ENCODE peak calls at places on chromosomes 16 and 17, in nine cellular contexts. W is GM12891, Y is GM23338, F is K562, G is GM12878, K is SK-N-SH, H is esophagus muscularis mucosa, A is sigmoid colon, S is breast epithelium. V is an unnamed sample.

GRCh38 chr16:24568392-24568791 is 29.0 kb downstream of the RBBP6 start:
- DNase-seq in K (peak), H (no peak), W (no peak), S (no peak), A (no peak), G (no peak), Y (no peak), F (no peak), V (peak)

GRCh38 chr17:49022391-49022941 is 25.3 kb downstream of the IGF2BP1 start:
- DNase-seq in F (peak), K (no peak), S (no peak), W (no peak), H (no peak), Y (peak), G (no peak), A (no peak), V (peak)

GRCh38 chr17:67403065-67403464 is 26.0 kb downstream of the PITPNC1 start:
- DNase-seq in K (no peak), H (no peak), Y (no peak), A (no peak), F (no peak), G (no peak), S (no peak), W (no peak), V (no peak)

GRCh38 chr17:82034371-82035011 is 3.0 kb downstream of the DCXR start:
- DNase-seq in G (no peak), A (no peak), S (no peak), K (no peak), H (no peak), Y (peak), W (no peak), F (no peak), V (no peak)

GRCh38 chr16:87638736-87639135 is 36.4 kb downstream of the JPH3 start:
- DNase-seq in W (no peak), H (no peak), K (no peak), G (no peak), Y (no peak), S (no peak), F (no peak), A (no peak), V (no peak)

GRCh38 chr16:17578921-17579876 is 108.4 kb upstream of the XYLT1 start:
- DNase-seq in S (no peak), F (peak), H (no peak), G (peak), K (peak), W (peak), A (peak), Y (peak), V (peak)

GRCh38 chr17:69012895-69013805 is 47.6 kb downstream of the ABCA9 start:
- DNase-seq in G (no peak), H (no peak), W (no peak), K (no peak), A (no peak), F (peak), S (no peak), Y (no peak), V (peak)

GRCh38 chr17:31695456-31696090 is 163.5 kb downstream of the COPRS start:
- DNase-seq in A (no peak), K (no peak), F (no peak), Y (no peak), W (no peak), H (no peak), S (no peak), G (no peak), V (no peak)

GRCh38 chr16:55399911-55400310 is 75.9 kb downstream of the IRX6 start:
- DNase-seq in Y (no peak), W (no peak), K (no peak), A (no peak), G (no peak), H (no peak), F (no peak), S (no peak), V (no peak)

GRCh38 chr16:3363793-3364192 is 8.1 kb downstream of the OR2C1 start:
- DNase-seq in A (no peak), Y (peak), K (no peak), F (peak), W (no peak), G (no peak), H (no peak), S (no peak), V (no peak)

GRCh38 chr16:68539704-68540370 is 746 bp downstream of the ZFP90 start:
- DNase-seq in F (no peak), K (no peak), G (no peak), H (no peak), Y (peak), W (no peak), A (no peak), S (no peak), V (peak)

GRCh38 chr17:78357687-78358537 is 2.0 kb downstream of the SOCS3 start:
- DNase-seq in S (no peak), K (no peak), Y (peak), F (no peak), G (no peak), W (no peak), H (no peak), A (no peak), V (no peak)

GRCh38 chr17:78360371-78361226 is 722 bp upstream of the SOCS3 start:
- DNase-seq in H (peak), K (peak), G (no peak), A (peak), S (peak), W (peak), F (peak), Y (peak), V (peak)

GRCh38 chr17:78358538-78359215 is 1.2 kb downstream of the SOCS3 start:
- DNase-seq in Y (peak), G (no peak), S (no peak), F (no peak), A (no peak), W (no peak), H (no peak), K (peak), V (peak)

GRCh38 chr17:78359936-78360370 is at the start of gene SOCS3:
- DNase-seq in A (peak), W (peak), G (no peak), H (peak), F (peak), Y (peak), S (peak), K (peak), V (peak)

GRCh38 chr17:78359216-78359935 is 501 bp downstream of the SOCS3 start:
- DNase-seq in F (peak), Y (peak), S (no peak), W (no peak), G (no peak), H (no peak), A (peak), K (peak), V (peak)
- TF ChIP-seq POLR2AphosphoS5 in F (no peak), Y (no peak), S (no peak), W (no peak), G (no peak), H (no peak), A (no peak), K (no peak), V (no peak)

GRCh38 chr17:76264755-76265623 is at the start of gene UBALD2:
- DNase-seq in S (peak), A (peak), Y (peak), K (peak), W (peak), F (peak), G (peak), H (peak), V (peak)
- TF ChIP-seq POLR2AphosphoS5 in S (peak), A (peak), Y (peak), K (peak), W (no peak), F (peak), G (no peak), H (peak), V (peak)

DNA sequence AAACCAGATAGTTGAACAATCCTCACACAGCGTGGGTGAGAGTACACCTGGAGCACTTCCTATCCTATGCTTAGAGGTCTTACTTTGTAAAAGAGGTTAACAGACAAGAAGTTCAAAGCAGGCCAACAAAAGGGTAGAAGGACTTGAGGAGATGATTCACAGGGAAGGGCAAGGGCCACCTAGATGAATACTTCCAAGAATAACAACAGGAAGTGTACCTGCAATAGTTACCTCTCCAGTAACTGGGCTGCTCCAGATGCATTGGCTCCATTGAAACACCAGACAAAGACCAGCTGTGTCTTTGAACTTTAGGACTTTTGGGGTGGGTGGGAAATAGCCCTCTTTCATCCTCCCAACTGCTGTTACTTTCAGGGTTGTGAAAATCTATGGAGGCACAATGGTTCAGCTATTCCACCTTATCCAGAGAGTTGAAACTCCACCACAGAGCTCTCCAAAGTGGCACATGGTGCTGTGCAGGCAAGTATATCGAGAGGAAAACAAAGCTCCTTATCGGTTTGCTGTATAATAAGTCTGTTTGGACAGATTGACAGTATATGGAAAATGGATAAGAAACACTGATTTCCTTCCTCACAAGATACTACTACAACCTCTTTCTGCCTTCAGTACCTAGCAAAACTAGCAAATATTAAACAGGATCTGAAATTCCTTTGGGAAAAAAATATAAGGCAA is 22.7 kb downstream of the RNF43 start:
- DNase-seq in Y (no peak), W (no peak), A (no peak), F (no peak), G (no peak), H (no peak), K (no peak), S (no peak), V (no peak)
- TF ChIP-seq POLR2AphosphoS5 in Y (no peak), W (no peak), A (no peak), F (no peak), G (no peak), H (no peak), K (no peak), S (no peak), V (no peak)

GRCh38 chr17:59381716-59382570 is 50.5 kb downstream of the YPEL2 start:
- DNase-seq in H (no peak), W (no peak), K (no peak), G (no peak), F (no peak), S (peak), A (peak), Y (no peak), V (peak)
- TF ChIP-seq POLR2AphosphoS5 in H (no peak), W (no peak), K (no peak), G (no peak), F (no peak), S (no peak), A (no peak), Y (no peak), V (no peak)

GRCh38 chr17:19313066-19313745 is 49.3 kb downstream of the B9D1 start:
- DNase-seq in K (no peak), A (peak), S (no peak), W (no peak), H (no peak), G (no peak), F (no peak), Y (no peak), V (no peak)

GRCh38 chr17:19311016-19311415 is 51.5 kb downstream of the B9D1 start:
- DNase-seq in S (no peak), G (no peak), H (no peak), W (no peak), A (peak), K (no peak), Y (no peak), F (no peak), V (no peak)

GRCh38 chr17:19312406-19312805 is 50.1 kb downstream of the B9D1 start:
- DNase-seq in Y (no peak), W (no peak), K (no peak), A (peak), G (no peak), F (no peak), H (no peak), S (no peak), V (no peak)

GRCh38 chr17:19310151-19310550 is 52.4 kb downstream of the B9D1 start:
- DNase-seq in S (no peak), K (no peak), F (no peak), H (no peak), Y (no peak), W (no peak), A (peak), G (no peak), V (no peak)

DNA sequence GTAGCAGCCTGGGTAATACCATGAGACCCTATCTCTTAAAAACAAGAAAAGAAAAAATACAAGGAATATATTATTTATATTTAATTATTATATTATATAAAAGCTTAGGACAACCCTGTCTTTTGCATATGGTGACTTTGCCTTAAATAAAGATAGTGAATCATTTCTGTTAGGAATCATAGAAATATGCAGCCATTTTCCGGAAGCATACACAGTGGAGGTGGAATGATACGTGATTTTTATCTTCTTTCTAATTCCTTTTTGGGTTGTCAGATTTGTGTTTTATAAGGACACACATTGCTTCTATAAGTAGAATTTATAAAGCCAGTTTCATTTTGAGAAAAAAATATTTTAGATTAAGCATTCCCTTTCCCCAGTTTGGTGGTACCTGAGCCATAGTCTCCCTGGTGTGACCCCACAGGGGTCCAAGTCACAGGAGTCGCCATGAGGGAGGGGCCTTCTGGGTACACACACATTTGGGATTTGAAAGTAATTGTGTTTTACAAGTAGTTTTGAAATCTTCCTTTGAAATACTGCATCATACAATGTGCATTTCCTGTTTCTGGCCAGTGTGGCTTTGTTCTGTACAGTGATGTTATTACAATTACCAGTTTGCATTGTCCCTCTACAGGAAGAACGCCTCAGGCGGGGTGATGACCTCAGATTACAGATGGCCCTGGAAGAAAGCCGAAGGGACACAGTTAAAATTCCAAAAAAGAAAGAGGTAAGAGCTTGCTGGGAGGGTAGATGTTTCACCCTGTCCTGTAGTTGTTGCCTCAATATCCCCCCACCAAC is 50.9 kb downstream of the B9D1 start:
- DNase-seq in K (no peak), A (peak), Y (no peak), H (no peak), W (no peak), F (no peak), G (no peak), S (no peak), V (peak)
- TF ChIP-seq POLR2AphosphoS5 in K (no peak), A (no peak), Y (no peak), H (no peak), W (no peak), F (no peak), G (no peak), S (no peak), V (peak)

DNA sequence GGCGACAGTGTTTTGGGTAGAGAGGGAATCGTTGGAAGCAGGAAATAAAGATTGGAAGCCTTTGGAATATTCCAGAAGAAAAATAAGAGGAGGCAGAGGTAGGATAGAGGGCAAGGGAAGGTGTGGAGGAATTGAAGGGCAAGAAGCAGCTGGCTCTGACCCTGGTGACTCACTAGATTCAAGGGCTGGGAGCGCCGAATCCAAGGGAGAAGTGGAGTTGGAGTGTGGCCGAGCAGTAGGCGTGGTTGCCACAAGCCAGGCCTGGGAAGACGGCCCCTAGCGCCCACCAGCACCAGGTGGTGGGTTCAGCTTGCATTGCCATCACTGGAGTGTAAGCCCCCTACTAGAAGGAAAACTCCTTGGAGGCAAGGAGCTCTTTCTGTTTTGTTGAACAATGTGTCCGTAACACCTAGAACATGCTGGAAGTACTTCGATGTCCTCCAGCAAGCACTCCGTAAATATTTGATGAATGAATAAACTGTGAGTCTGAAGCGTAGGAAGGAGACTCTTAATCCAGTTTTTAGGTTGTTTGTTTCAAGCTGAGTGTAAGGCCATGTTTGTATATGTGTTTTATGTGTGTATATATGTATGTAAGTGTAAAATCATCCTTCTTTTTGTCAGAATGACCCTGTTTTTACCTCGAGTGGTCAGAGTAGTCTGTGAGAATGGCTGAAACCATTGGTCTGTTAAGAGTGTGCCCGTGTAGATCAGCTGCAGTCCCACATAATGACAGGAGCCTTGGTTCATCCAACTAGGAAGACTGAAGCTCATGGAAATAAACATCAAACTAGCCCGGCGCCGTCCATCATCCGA is 139.5 kb downstream of the CMIP start:
- DNase-seq in K (no peak), S (no peak), F (no peak), Y (no peak), H (no peak), A (no peak), W (no peak), G (no peak), V (no peak)
- TF ChIP-seq POLR2AphosphoS5 in K (no peak), S (no peak), F (no peak), Y (no peak), H (no peak), A (no peak), W (no peak), G (no peak), V (no peak)

GRCh38 chr17:57954421-57955182 is 610 bp downstream of the CUEDC1 start:
- DNase-seq in S (peak), W (no peak), F (peak), K (peak), G (no peak), Y (peak), A (peak), H (peak), V (peak)
- TF ChIP-seq POLR2AphosphoS5 in S (peak), W (no peak), F (no peak), K (peak), G (no peak), Y (peak), A (peak), H (peak), V (no peak)

GRCh38 chr16:89365044-89365467 is 125.3 kb downstream of the ANKRD11 start:
- DNase-seq in H (no peak), F (no peak), A (no peak), K (peak), G (no peak), Y (no peak), W (no peak), S (no peak), V (peak)

GRCh38 chr16:89364603-89365002 is 125.8 kb downstream of the ANKRD11 start:
- DNase-seq in F (no peak), K (peak), S (no peak), G (no peak), Y (no peak), H (no peak), A (no peak), W (no peak), V (peak)

GRCh38 chr16:89365996-89366395 is 124.4 kb downstream of the ANKRD11 start:
- DNase-seq in F (no peak), A (no peak), K (no peak), H (no peak), G (no peak), S (no peak), W (no peak), Y (no peak), V (no peak)

GRCh38 chr16:89361756-89362155 is 128.6 kb downstream of the ANKRD11 start:
- DNase-seq in F (no peak), A (no peak), W (no peak), S (no peak), H (no peak), K (no peak), G (no peak), Y (no peak), V (no peak)

GRCh38 chr16:89363621-89364393 is 126.6 kb downstream of the ANKRD11 start:
- DNase-seq in W (no peak), F (no peak), G (no peak), Y (no peak), H (no peak), S (no peak), A (no peak), K (peak), V (peak)
- TF ChIP-seq POLR2AphosphoS5 in W (no peak), F (no peak), G (no peak), Y (no peak), H (peak), S (no peak), A (no peak), K (no peak), V (peak)

GRCh38 chr17:21263351-21263750 is 10.1 kb upstream of the NATD1 start:
- DNase-seq in H (no peak), G (no peak), W (no peak), Y (no peak), F (no peak), K (no peak), S (no peak), A (no peak), V (no peak)
- TF ChIP-seq POLR2AphosphoS5 in H (no peak), G (no peak), W (no peak), Y (no peak), F (no peak), K (no peak), S (no peak), A (no peak), V (no peak)

GRCh38 chr16:48538746-48539484 is 71.1 kb downstream of the N4BP1 start:
- DNase-seq in K (peak), S (no peak), Y (peak), G (no peak), F (peak), A (peak), H (no peak), W (no peak), V (no peak)
- TF ChIP-seq POLR2AphosphoS5 in K (no peak), S (no peak), Y (no peak), G (no peak), F (no peak), A (no peak), H (no peak), W (no peak), V (no peak)